ENCODE peak calls at places on chromosomes 2 and 18, in four cellular contexts. U is RWPE2, C is colonic mucosa, F is PC-3. G is an unnamed sample.
A peak's percentile ranks its signal among the peaks of the same experiment; 100 is the strongest.

GRCh38 chr2:133862400-133862977 is 294.2 kb upstream of the NCKAP5 start:
- DNase-seq in U (no peak), F (peak; percentile 16), C (no peak), G (no peak)

GRCh38 chr2:232042911-232043564 is 81.5 kb downstream of the DIS3L2 start:
- DNase-seq in F (no peak), C (no peak), U (no peak), G (no peak)

GRCh38 chr2:170554278-170554955 is 160.7 kb upstream of the SP5 start:
- DNase-seq in U (peak; percentile 69), C (no peak), F (peak; percentile 83), G (no peak)

GRCh38 chr2:151826737-151827157 is 1.5 kb downstream of the ARL5A start:
- DNase-seq in U (no peak), C (no peak), F (peak; percentile 19), G (no peak)

GRCh38 chr2:192053921-192054320 is 140.8 kb downstream of the TMEFF2 start:
- DNase-seq in U (no peak), F (no peak), C (no peak), G (no peak)

GRCh38 chr2:1675633-1676032 is 68.7 kb downstream of the PXDN start:
- DNase-seq in U (peak; percentile 90), C (no peak), F (peak; percentile 98), G (no peak)

GRCh38 chr2:102386867-102387541 is 31.4 kb downstream of the IL18R1 start:
- DNase-seq in C (no peak), F (no peak), U (no peak), G (no peak)

GRCh38 chr2:181872178-181872577 is 19.4 kb upstream of the ITPRID2 start:
- DNase-seq in U (no peak), C (no peak), F (no peak), G (no peak)

GRCh38 chr2:11875481-11875880 is 129.0 kb downstream of the LPIN1 start:
- DNase-seq in F (no peak), U (no peak), C (no peak), G (no peak)

GRCh38 chr2:55239656-55240222 is 7.3 kb downstream of the RPS27A start:
- DNase-seq in F (no peak), C (no peak), U (no peak), G (no peak)

GRCh38 chr2:100902833-100903405 is 83.0 kb downstream of the NPAS2 start:
- DNase-seq in C (no peak), F (peak; percentile 97), U (peak; percentile 87), G (no peak)

GRCh38 chr2:134669731-134670669 is 48.8 kb downstream of the TMEM163 start:
- DNase-seq in U (no peak), C (no peak), F (no peak), G (no peak)

GRCh38 chr2:159076233-159076632 is 107.8 kb downstream of the TANC1 start:
- DNase-seq in F (peak; percentile 55), U (no peak), C (no peak), G (no peak)

GRCh38 chr2:187497140-187497539 is 49.1 kb upstream of the CALCRL start:
- DNase-seq in F (no peak), U (no peak), C (no peak), G (no peak)

GRCh38 chr18:69484699-69485396 is 84.2 kb downstream of the DOK6 start:
- DNase-seq in F (peak; percentile 44), C (no peak), U (no peak), G (no peak)

GRCh38 chr2:146147448-146148012 is 1627.6 kb upstream of the ZEB2 start:
- DNase-seq in C (no peak), U (no peak), F (peak; percentile 32), G (no peak)

GRCh38 chr18:49481317-49481716 is 5.7 kb downstream of the C18orf32 start:
- DNase-seq in U (no peak), C (no peak), F (no peak), G (no peak)

GRCh38 chr18:75896865-75897264 is 469.4 kb upstream of the SMIM21 start:
- DNase-seq in C (no peak), F (peak; percentile 46), U (no peak), G (no peak)

GRCh38 chr2:15565994-15566671 is 5.0 kb upstream of the NBAS start:
- DNase-seq in U (no peak), F (no peak), C (no peak), G (no peak)

GRCh38 chr2:7061921-7062320 is 144.7 kb downstream of the RNF144A start:
- DNase-seq in F (no peak), U (no peak), C (no peak), G (no peak)

GRCh38 chr18:46449499-46449898 is 207.5 kb downstream of the LOXHD1 start:
- DNase-seq in C (no peak), U (no peak), F (no peak), G (no peak)

GRCh38 chr18:72674710-72675109 is 130.6 kb upstream of the CBLN2 start:
- DNase-seq in C (no peak), U (no peak), F (no peak), G (no peak)

GRCh38 chr18:44840053-44840826 is 159.6 kb downstream of the SETBP1 start:
- DNase-seq in C (no peak), F (no peak), U (no peak), G (no peak)

GRCh38 chr2:113138428-113139322 is 11.3 kb downstream of the IL1RN start:
- DNase-seq in C (peak; percentile 77), F (peak; percentile 91), U (no peak), G (no peak)

GRCh38 chr2:69994166-69994565 is 32.7 kb upstream of the ASPRV1 start:
- DNase-seq in U (peak; percentile 13), C (no peak), F (no peak), G (no peak)

GRCh38 chr2:186486651-186487647 is 889 bp downstream of the ZC3H15 start:
- DNase-seq in U (no peak), C (no peak), F (peak; percentile 32), G (no peak)

GRCh38 chr2:208657468-208657867 is 250.9 kb downstream of the PTH2R start:
- DNase-seq in U (no peak), C (no peak), F (peak; percentile 6), G (peak; percentile 36)

GRCh38 chr18:7945882-7946281 is 378.8 kb downstream of the PTPRM start:
- DNase-seq in C (no peak), U (no peak), F (peak; percentile 93), G (no peak)

GRCh38 chr18:55152801-55153200 is 193.5 kb upstream of the CCDC68 start:
- DNase-seq in C (no peak), U (no peak), F (peak; percentile 48), G (no peak)

GRCh38 chr18:10320848-10321247 is 133.6 kb upstream of the APCDD1 start:
- DNase-seq in U (no peak), F (no peak), C (no peak), G (no peak)

GRCh38 chr2:189683348-189683747 is 8.9 kb downstream of the ANKAR start:
- DNase-seq in U (no peak), C (no peak), F (peak; percentile 45), G (no peak)

DNA sequence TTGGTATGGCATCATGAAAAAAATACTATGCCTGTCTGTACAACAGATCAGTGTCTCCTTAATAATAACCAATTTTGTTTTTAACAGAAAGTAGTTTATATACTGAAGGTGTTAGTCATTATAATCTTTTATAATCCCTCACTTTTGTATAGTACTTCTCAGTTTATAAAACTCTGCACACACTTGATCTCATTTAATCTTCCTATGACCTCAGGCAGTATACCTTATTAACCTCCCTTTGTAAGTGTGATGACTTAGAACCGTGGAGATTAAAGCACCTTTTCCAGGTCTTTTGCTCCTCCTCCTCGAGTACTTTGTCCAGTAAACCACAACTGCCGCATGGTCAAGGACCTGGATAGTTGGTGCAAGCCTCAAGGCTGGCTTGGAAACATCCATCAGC is 945.5 kb downstream of the EPHA4 start:
- DNase-seq in U (no peak), C (no peak), F (no peak), G (no peak)
- H3K9me3 ChIP-seq in U (no peaks in the 10 kb centered on the region), C (no peaks in the 10 kb centered on the region), F (no peaks in the 10 kb centered on the region), G (no peaks in the 10 kb centered on the region)

GRCh38 chr2:168499500-168499899 is 43.4 kb downstream of the CERS6 start:
- DNase-seq in C (no peak), F (no peak), U (no peak), G (no peak)
- H3K9me3 ChIP-seq in C (no peaks in the 10 kb centered on the region), F (no peaks in the 10 kb centered on the region), U (no peaks in the 10 kb centered on the region), G (no peaks in the 10 kb centered on the region)

GRCh38 chr2:111908578-111908977 is 10.2 kb downstream of the MERTK start:
- DNase-seq in U (no peak), F (no peak), C (no peak), G (no peak)
- H3K9me3 ChIP-seq in U (no peaks in the 10 kb centered on the region), F (no peaks in the 10 kb centered on the region), C (no peaks in the 10 kb centered on the region), G (no peaks in the 10 kb centered on the region)

DNA sequence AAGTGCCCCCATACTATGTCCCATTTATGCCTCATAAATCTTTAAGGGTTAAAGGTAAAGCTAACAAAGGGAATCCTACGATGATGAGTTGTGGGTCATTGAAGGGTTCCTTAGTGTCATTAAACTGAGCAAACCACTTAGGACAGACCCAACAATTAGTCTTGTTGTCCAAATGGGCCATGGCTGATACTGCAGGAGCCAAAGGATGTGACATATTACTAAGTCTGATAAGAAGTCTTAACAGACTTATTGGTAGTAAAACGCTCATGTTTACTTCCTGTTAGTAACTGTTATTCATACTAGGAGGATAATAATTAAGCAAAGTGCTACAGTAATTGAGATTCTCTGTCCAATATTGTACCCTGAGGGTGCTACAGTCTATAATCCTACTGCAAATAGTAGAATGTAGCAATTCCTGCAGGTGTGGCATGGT is 96.8 kb downstream of the PTPN4 start:
- DNase-seq in C (no peak), U (no peak), F (peak; percentile 38), G (no peak)
- H3K9me3 ChIP-seq in C (no peaks in the 10 kb centered on the region), U (peaks cover 8% of the 10 kb centered on the region), F (peaks cover 11% of the 10 kb centered on the region), G (no peaks in the 10 kb centered on the region)

DNA sequence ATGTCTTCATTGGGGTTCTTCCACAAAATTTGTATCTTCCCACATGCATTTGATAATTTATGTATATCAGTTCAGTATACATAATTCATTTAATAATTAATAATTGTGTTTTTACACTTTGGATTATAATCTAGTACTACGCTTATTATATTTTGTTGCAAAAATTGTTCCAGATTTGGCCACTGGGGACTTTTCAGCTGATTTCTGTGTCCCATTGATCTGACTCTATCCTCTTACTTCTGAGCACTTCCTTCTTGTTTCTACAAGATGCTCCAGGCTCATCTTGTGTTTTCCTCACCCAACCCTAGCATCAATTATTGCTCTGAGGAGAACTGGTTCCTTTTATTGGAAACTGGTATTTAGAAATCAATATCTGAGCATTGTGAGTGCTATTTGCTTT is 215.3 kb upstream of the CDH19 start:
- DNase-seq in F (peak; percentile 17), U (no peak), C (no peak), G (no peak)
- H3K9me3 ChIP-seq in F (no peaks in the 10 kb centered on the region), U (no peaks in the 10 kb centered on the region), C (no peaks in the 10 kb centered on the region), G (no peaks in the 10 kb centered on the region)

DNA sequence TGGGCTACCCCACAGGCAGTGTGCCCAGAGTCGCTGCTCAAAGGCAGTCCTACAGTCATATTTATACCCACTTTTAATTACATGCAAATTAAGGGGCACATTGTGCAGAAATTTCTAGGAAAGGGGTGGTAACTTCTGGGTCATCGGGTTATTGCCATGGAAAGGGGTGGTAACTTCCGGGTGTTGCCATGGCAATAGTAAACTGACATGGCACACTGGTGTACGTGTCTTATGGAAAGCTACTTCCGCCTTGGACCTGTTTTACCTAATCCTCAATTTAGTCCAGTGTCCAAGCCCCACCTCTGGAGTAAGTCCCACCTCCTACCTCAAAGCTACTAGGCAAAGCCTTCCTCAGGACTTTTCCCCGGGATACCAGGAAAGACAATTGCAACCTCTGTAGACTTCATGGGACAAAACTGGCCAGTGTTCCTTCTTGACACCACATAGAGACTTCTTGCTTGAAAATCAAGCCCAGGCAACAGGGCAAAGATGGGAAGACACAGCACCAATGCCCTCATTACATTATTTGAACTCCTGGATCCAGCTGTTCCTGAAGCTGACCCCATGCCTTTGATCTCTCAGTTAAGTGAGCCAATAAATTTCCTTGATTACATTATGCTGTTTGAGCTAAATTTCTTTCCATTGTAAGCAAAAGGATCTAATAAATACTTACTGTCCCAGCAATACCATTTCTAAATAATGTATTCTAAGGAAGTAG is 63.3 kb upstream of the AGAP1 start:
- DNase-seq in C (no peak), F (no peak), U (no peak), G (no peak)
- H3K9me3 ChIP-seq in C (no peaks in the 10 kb centered on the region), F (no peaks in the 10 kb centered on the region), U (no peaks in the 10 kb centered on the region), G (no peaks in the 10 kb centered on the region)